ENCODE peak calls at places on chromosomes 6 and 20, in four cellular contexts. G is mucosa of gallbladder; D is lower lobe of right lung; J is stimulated activated CD4-positive, alpha-beta T cell treated with anti-CD3 and anti-CD28 coated beads, Interleukin-2, amount 100 ng/mL, for 48 hours. P is an unnamed sample.
A peak's percentile ranks its signal among the peaks of the same experiment; 100 is the strongest.

GRCh38 chr6:75201901-75202672 is 3.8 kb downstream of the COL12A1 start:
- DNase-seq in G (no peak), D (peak; percentile 48), J (no peak), P (no peak)

GRCh38 chr20:19451591-19452295 is 239.3 kb downstream of the SLC24A3 start:
- DNase-seq in G (no peak), D (no peak), J (no peak), P (no peak)

GRCh38 chr6:53115113-53115512 is 33.5 kb downstream of the GCM1 start:
- DNase-seq in G (no peak), D (no peak), J (no peak), P (no peak)

GRCh38 chr20:38094373-38094775 is 60.8 kb downstream of the RPRD1B start:
- DNase-seq in G (no peak), D (no peak), J (no peak), P (peak; percentile 25)

GRCh38 chr6:89346433-89346832 is 6.1 kb downstream of the UBE2J1 start:
- DNase-seq in G (no peak), D (no peak), J (no peak), P (no peak)

GRCh38 chr6:28105286-28105685 is 19.1 kb upstream of the ZSCAN16 start:
- DNase-seq in G (no peak), D (no peak), J (no peak), P (peak; percentile 6)

GRCh38 chr6:15763827-15764226 is 101.0 kb upstream of the DTNBP1 start:
- DNase-seq in G (peak; percentile 37), D (no peak), J (no peak), P (no peak)

GRCh38 chr20:32206383-32207210 is 946 bp downstream of the PLAGL2 start:
- DNase-seq in G (no peak), D (no peak), J (no peak), P (no peak)

GRCh38 chr6:26249709-26249958 is 115.4 kb upstream of the BTN3A2 start:
- DNase-seq in G (no peak), D (no peak), J (peak; percentile 59), P (no peak)

GRCh38 chr6:136685540-136686108 is 106.7 kb downstream of the MAP3K5 start:
- DNase-seq in G (no peak), D (no peak), J (no peak), P (no peak)

GRCh38 chr20:53847118-53847842 is 223.1 kb downstream of the BCAS1 start:
- DNase-seq in G (no peak), D (no peak), J (no peak), P (no peak)